ENCODE peak calls at places on chromosomes 16 and 17, in four cellular contexts. Z is esophagus squamous epithelium, E is gastrocnemius medialis, L is astrocyte. I is an unnamed sample. For H3K36me3, the result is how much of the 10 kb centered on the place peaks cover.

GRCh38 chr17:65027305-65027704 is 29.2 kb downstream of the GNA13 start:
- DNase-seq in L (peak), Z (no peak), E (no peak), I (peak)

GRCh38 chr17:50048146-50048720 is 7.7 kb upstream of the ITGA3 start:
- DNase-seq in E (no peak), Z (no peak), L (peak), I (peak)

GRCh38 chr17:40097931-40098845 is 2.2 kb downstream of the NR1D1 start:
- DNase-seq in Z (no peak), L (no peak), E (peak), I (peak)

GRCh38 chr16:11224894-11225676 is 30.9 kb downstream of the SOCS1 start:
- DNase-seq in E (peak), Z (peak), L (no peak), I (no peak)

GRCh38 chr16:58020628-58021521 is 4.7 kb upstream of the MMP15 start:
- DNase-seq in E (peak), Z (no peak), L (no peak), I (peak)

GRCh38 chr16:51120289-51121008 is 30.6 kb downstream of the SALL1 start:
- DNase-seq in E (no peak), Z (no peak), L (no peak), I (no peak)

GRCh38 chr16:24652209-24652712 is 77.2 kb upstream of the TNRC6A start:
- DNase-seq in E (no peak), Z (no peak), L (no peak), I (no peak)

GRCh38 chr17:61284174-61284573 is 115.5 kb upstream of the TBX2 start:
- DNase-seq in Z (no peak), L (peak), E (no peak), I (peak)

GRCh38 chr16:66521951-66522771 is 27.8 kb downstream of the TK2 start:
- DNase-seq in Z (no peak), L (peak), E (no peak), I (peak)

GRCh38 chr17:48718781-48719641 is 3.3 kb downstream of the PRAC1 start:
- DNase-seq in E (no peak), L (no peak), Z (no peak), I (no peak)

GRCh38 chr16:57745768-57746167 is 10.2 kb downstream of the KATNB1 start:
- DNase-seq in L (no peak), Z (no peak), E (no peak), I (no peak)

GRCh38 chr17:76500745-76501017 is 542 bp downstream of the RHBDF2 start:
- DNase-seq in Z (no peak), L (no peak), E (no peak), I (no peak)

GRCh38 chr16:75392911-75393310 is 40.4 kb downstream of the CFDP1 start:
- DNase-seq in L (no peak), Z (no peak), E (no peak), I (no peak)

GRCh38 chr16:58513874-58514273 is 1.4 kb upstream of the SETD6 start:
- DNase-seq in Z (no peak), L (peak), E (no peak), I (peak)

GRCh38 chr16:10033561-10033960 is 148.7 kb downstream of the GRIN2A start:
- DNase-seq in E (no peak), L (no peak), Z (no peak), I (no peak)

GRCh38 chr17:44247346-44248219 is 20.4 kb downstream of the SLC4A1 start:
- DNase-seq in Z (no peak), L (no peak), E (peak), I (no peak)

GRCh38 chr17:77719806-77720205 is 238.7 kb upstream of the TNRC6C start:
- DNase-seq in E (no peak), L (no peak), Z (no peak), I (no peak)

GRCh38 chr17:31390426-31390747 is 1.1 kb upstream of the RAB11FIP4 start:
- DNase-seq in L (no peak), E (no peak), Z (no peak), I (no peak)

GRCh38 chr16:89422905-89423630 is 67.3 kb downstream of the ANKRD11 start:
- DNase-seq in E (no peak), Z (no peak), L (peak), I (peak)

GRCh38 chr17:70622382-70623260 is 453.3 kb downstream of the KCNJ2 start:
- DNase-seq in L (peak), Z (no peak), E (peak), I (peak)

GRCh38 chr16:69709456-69710084 is 16.8 kb downstream of the NQO1 start:
- DNase-seq in E (no peak), L (peak), Z (no peak), I (peak)

GRCh38 chr17:47994714-47995113 is 23.8 kb downstream of the CDK5RAP3 start:
- DNase-seq in E (no peak), L (no peak), Z (no peak), I (no peak)

GRCh38 chr16:12780467-12780866 is 23.2 kb downstream of the CPPED1 start:
- DNase-seq in Z (no peak), L (no peak), E (no peak), I (no peak)

GRCh38 chr16:66129196-66129595 is 237.3 kb upstream of the CDH5 start:
- DNase-seq in Z (no peak), L (no peak), E (no peak), I (no peak)

GRCh38 chr16:26727801-26728200 is 338.9 kb upstream of the C16orf82 start:
- DNase-seq in L (no peak), E (no peak), Z (no peak), I (no peak)

GRCh38 chr16:77112701-77113100 is 78.3 kb upstream of the MON1B start:
- DNase-seq in L (no peak), Z (no peak), E (no peak), I (no peak)

DNA sequence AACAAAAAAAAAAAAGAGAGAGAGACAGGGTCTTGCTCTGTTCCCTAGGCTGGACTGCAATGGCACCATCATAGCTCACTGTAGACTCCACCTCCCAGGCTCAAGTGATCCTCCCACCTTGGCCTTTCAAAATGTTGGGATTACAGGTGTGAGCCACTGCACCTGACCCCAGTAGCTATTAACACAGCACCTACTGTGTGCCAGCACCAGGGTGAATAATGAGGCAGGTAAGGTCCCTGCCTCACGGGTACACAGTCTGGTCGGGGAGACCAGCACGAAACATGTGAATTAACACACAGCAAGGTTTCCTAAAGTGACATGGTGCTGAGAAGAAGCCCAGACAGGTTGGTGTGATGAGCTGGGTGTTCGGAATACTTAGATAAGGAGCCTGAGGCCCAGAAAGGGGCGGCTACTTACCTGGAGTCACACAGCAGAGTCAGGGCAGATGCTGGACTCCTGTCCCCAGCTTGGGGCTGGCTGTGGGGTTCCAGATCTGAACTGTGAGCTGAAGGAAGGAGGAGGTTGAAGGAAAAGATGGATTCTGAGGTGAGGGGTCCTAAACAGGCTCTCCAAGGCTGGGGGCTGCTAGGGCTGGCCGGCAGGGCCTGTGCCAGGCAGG is 10.5 kb upstream of the FBXL19 start:
- DNase-seq in L (no peak), Z (no peak), E (no peak), I (no peak)
- H3K36me3 ChIP-seq in L (under half), Z (under half), E (under half), I (under half)

GRCh38 chr17:51188321-51188853 is 22.2 kb downstream of the NME2 start:
- DNase-seq in Z (no peak), E (no peak), L (no peak), I (peak)

GRCh38 chr17:51189162-51189561 is 23.0 kb downstream of the NME2 start:
- DNase-seq in L (no peak), E (no peak), Z (no peak), I (no peak)

GRCh38 chr17:51191895-51192294 is 25.7 kb downstream of the NME2 start:
- DNase-seq in E (no peak), L (no peak), Z (no peak), I (no peak)

GRCh38 chr17:51185763-51186332 is 19.6 kb downstream of the NME2 start:
- DNase-seq in E (no peak), L (no peak), Z (no peak), I (peak)

GRCh38 chr17:51189628-51190027 is 23.4 kb downstream of the NME2 start:
- DNase-seq in Z (no peak), E (no peak), L (no peak), I (peak)
- H3K36me3 ChIP-seq in Z (under half), E (under half), L (under half), I (under half)

GRCh38 chr17:82808006-82808405 is 31.8 kb downstream of the ZNF750 start:
- DNase-seq in L (no peak), Z (no peak), E (no peak), I (no peak)

GRCh38 chr17:82807101-82807500 is 32.7 kb downstream of the ZNF750 start:
- DNase-seq in L (no peak), Z (no peak), E (no peak), I (no peak)

GRCh38 chr17:82807562-82807961 is 32.3 kb downstream of the ZNF750 start:
- DNase-seq in Z (no peak), L (no peak), E (no peak), I (no peak)

GRCh38 chr17:82810644-82811430 is 29.0 kb downstream of the ZNF750 start:
- DNase-seq in E (no peak), Z (no peak), L (no peak), I (no peak)

DNA sequence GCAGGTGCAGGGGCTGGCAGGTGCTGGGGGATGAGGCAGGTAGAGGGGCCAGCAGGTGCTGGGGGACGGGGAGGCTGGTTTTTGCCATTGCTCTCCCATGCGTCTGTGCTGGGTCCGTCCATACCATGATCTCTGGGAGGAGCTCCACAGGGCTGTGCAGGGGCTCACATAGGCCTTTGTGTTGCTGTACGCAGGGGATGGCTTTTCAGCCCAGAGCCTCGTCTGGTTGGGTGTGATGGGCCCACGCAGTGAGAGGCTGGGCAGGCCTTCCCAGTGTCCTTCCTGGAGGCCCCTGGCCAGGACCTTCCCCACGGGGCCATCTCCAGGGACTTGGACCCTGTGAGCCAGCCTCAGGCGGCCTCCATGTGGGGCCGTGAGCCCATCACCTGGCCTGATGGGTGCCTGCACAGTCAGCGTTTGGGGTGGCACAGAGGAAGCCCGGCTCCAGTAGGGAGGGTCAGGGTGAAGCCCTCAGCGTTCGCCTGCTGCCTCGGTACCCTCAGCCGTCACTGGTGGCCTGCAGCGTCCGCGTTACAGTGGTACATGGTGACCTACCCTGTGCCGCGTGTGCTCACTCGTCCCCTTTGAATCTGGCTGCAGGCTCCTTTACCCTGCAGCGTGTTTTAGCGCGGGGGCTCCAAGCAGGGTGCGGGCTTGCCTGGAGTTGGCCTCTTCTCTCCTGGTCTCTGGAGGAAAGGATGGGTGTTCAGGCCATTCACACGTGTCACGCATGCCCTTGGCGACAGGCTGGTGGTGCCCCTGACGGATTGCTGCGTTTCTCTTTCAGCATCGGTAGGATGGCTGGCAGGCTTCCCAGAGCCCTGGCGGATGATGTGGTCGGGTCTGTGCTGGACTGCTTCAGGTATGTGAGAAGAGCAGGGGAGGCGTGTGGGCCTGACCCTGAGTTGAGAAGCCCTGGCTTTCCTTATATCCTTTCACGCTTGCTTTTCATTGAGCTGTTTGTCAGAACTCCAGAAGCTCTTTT is 30.6 kb downstream of the ZNF750 start:
- DNase-seq in E (no peak), L (peak), Z (no peak), I (no peak)
- H3K36me3 ChIP-seq in E (under half), L (under half), Z (under half), I (under half)

GRCh38 chr16:31886227-31886626 is 12.6 kb downstream of the ZNF267 start:
- DNase-seq in E (no peak), Z (no peak), L (no peak), I (no peak)
- H3K36me3 ChIP-seq in E (under half), Z (under half), L (under half), I (under half)

GRCh38 chr17:81590121-81590520 is 38.0 kb upstream of the FAAP100 start:
- DNase-seq in Z (no peak), L (no peak), E (no peak), I (no peak)
- H3K36me3 ChIP-seq in Z (half or more), L (half or more), E (half or more), I (under half)

GRCh38 chr16:68136515-68136914 is 51.3 kb downstream of the NFATC3 start:
- DNase-seq in L (no peak), Z (no peak), E (no peak), I (no peak)
- H3K36me3 ChIP-seq in L (under half), Z (under half), E (under half), I (under half)

DNA sequence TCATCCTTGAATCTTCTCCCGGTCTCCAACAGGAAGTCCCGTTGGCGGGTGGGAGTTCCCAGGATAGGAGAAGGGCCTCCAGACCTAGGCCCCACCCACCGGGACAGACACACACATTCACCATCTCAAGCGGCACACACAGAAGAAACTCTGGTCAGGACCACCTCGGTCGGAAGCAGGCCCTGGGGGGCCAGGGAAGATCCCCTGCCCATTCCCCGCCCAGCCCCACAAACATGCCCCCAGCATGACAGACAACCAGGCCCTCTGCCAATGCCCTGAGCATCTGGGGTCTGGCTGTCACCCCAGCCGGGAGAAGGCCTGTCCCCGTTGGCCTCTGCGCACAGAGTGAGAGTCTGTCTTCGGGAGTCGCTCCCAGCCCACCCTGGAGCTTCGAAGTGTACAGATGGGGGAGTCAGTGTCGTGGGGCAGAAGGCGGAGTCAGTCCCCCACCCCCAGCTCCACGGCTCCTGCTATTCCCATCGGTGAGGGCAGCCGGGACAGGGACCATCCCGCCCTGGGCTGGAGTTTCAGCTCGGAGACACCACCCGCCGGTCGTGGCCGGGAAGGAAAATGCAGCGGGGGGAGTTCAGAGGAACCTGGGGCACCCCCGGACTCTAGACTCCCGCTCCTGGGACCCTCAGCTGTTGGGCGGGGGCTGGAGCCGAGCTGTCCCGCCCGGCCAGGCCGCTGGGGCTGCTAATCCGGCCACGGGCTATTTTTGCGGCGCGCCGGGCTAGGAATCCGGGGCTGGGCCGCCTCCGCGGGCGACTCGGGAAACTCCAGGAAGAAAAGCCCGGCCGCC is 690 bp downstream of the RHBDF1 start:
- DNase-seq in E (peak), L (peak), Z (no peak), I (peak)
- H3K36me3 ChIP-seq in E (under half), L (under half), Z (under half), I (under half)

GRCh38 chr16:48524348-48525200 is 85.4 kb downstream of the N4BP1 start:
- DNase-seq in L (no peak), E (no peak), Z (no peak), I (no peak)

GRCh38 chr16:48526958-48527331 is 83.0 kb downstream of the N4BP1 start:
- DNase-seq in E (no peak), L (no peak), Z (no peak), I (no peak)

GRCh38 chr16:48523415-48524204 is 86.4 kb downstream of the N4BP1 start:
- DNase-seq in E (no peak), Z (no peak), L (no peak), I (no peak)

GRCh38 chr16:48525201-48526057 is 84.6 kb downstream of the N4BP1 start:
- DNase-seq in L (no peak), Z (no peak), E (no peak), I (no peak)

GRCh38 chr16:48526058-48526957 is 83.7 kb downstream of the N4BP1 start:
- DNase-seq in L (no peak), E (no peak), Z (no peak), I (peak)
- H3K36me3 ChIP-seq in L (under half), E (under half), Z (under half), I (under half)

I was measured in fibroblast of lung.